ENCODE peak calls at places on chromosomes 3 and 15, in four cellular contexts. X is CD8-positive, alpha-beta T cell; K is tibial artery; P is breast epithelium. T is an unnamed sample.

GRCh38 chr3:115562636-115563267 is 60.6 kb upstream of the GAP43 start:
- DNase-seq in X (no peak), K (no peak), P (no peak), T (no peak)

GRCh38 chr15:55527150-55527549 is 19.1 kb upstream of the DNAAF4 start:
- DNase-seq in X (no peak), K (no peak), P (no peak), T (no peak)

GRCh38 chr3:46913644-46914043 is 36.1 kb downstream of the PTH1R start:
- DNase-seq in X (no peak), K (peak), P (peak), T (peak)

GRCh38 chr3:14204605-14205284 is 26.1 kb downstream of the LSM3 start:
- DNase-seq in X (no peak), K (peak), P (no peak), T (no peak)

GRCh38 chr3:101643861-101644613 is 32.9 kb downstream of the ZBTB11 start:
- DNase-seq in X (peak), K (no peak), P (no peak), T (no peak)

GRCh38 chr3:188936597-188937107 is 235.1 kb upstream of the TPRG1 start:
- DNase-seq in X (no peak), K (no peak), P (no peak), T (no peak)

GRCh38 chr15:40769310-40770146 is at the start of gene C15orf62:
- DNase-seq in X (peak), K (peak), P (peak), T (peak)

GRCh38 chr3:170905862-170906261 is 2.6 kb downstream of the EIF5A2 start:
- DNase-seq in X (no peak), K (no peak), P (no peak), T (no peak)

GRCh38 chr3:174376346-174376745 is 482.8 kb upstream of the NAALADL2 start:
- DNase-seq in X (no peak), K (no peak), P (no peak), T (no peak)

GRCh38 chr15:65909831-65910230 is 40.5 kb downstream of the RAB11A start:
- DNase-seq in X (no peak), K (no peak), P (no peak), T (no peak)

GRCh38 chr3:16601539-16602005 is 3.7 kb downstream of the DAZL start:
- DNase-seq in X (no peak), K (no peak), P (no peak), T (no peak)

GRCh38 chr15:80991446-80991845 is 1.8 kb upstream of the MESD start:
- DNase-seq in X (no peak), K (peak), P (no peak), T (no peak)

GRCh38 chr3:174620138-174620537 is 239.0 kb upstream of the NAALADL2 start:
- DNase-seq in X (no peak), K (no peak), P (no peak), T (no peak)

GRCh38 chr3:141769171-141769894 is 6.1 kb downstream of the GRK7 start:
- DNase-seq in X (no peak), K (no peak), P (no peak), T (no peak)

GRCh38 chr15:61524091-61524490 is 295.0 kb upstream of the RORA start:
- DNase-seq in X (no peak), K (no peak), P (no peak), T (no peak)

GRCh38 chr3:15633766-15634588 is 32.4 kb downstream of the BTD start:
- DNase-seq in X (no peak), K (no peak), P (no peak), T (no peak)

GRCh38 chr15:39629906-39630305 is 49.0 kb downstream of the THBS1 start:
- DNase-seq in X (no peak), K (no peak), P (no peak), T (no peak)

GRCh38 chr3:196596355-196596754 is 27.9 kb downstream of the FBXO45 start:
- DNase-seq in X (no peak), K (no peak), P (no peak), T (no peak)

GRCh38 chr15:63473749-63473998 is 30.7 kb upstream of the USP3 start:
- DNase-seq in X (no peak), K (no peak), P (no peak), T (no peak)

GRCh38 chr3:142366434-142366833 is 81.4 kb downstream of the XRN1 start:
- DNase-seq in X (no peak), K (no peak), P (no peak), T (no peak)

GRCh38 chr15:31360158-31360561 is 33.5 kb downstream of the KLF13 start:
- DNase-seq in X (no peak), K (no peak), P (no peak), T (no peak)

GRCh38 chr15:31361764-31362120 is 35.1 kb downstream of the KLF13 start:
- DNase-seq in X (no peak), K (no peak), P (no peak), T (no peak)

GRCh38 chr15:31360843-31361763 is 34.5 kb downstream of the KLF13 start:
- DNase-seq in X (peak), K (no peak), P (no peak), T (peak)

GRCh38 chr15:31362886-31363285 is 36.3 kb downstream of the KLF13 start:
- DNase-seq in X (no peak), K (no peak), P (no peak), T (no peak)

DNA sequence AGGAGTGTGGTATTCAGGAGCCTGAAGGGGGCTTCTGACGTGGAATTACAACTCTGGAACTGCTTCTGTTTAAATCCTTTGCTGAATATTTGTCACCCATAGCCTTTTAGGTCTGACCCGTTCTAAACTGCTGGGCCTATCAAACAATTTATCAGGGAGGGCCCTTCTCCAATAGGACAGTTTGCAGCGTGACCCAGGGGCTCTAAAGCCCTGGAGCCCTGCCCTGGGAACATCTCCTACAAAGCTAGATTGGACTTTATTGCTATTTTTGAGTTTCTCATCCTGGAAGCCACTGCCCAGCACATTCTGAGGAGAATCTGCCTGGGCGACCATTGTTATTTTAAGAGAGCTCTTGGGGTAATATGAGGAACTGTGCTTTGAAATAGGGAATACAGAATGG is 35.5 kb downstream of the KLF13 start:
- DNase-seq in X (no peak), K (no peak), P (no peak), T (no peak)
- H3K27ac ChIP-seq in X (peak), K (no peak), P (peak), T (peak)

DNA sequence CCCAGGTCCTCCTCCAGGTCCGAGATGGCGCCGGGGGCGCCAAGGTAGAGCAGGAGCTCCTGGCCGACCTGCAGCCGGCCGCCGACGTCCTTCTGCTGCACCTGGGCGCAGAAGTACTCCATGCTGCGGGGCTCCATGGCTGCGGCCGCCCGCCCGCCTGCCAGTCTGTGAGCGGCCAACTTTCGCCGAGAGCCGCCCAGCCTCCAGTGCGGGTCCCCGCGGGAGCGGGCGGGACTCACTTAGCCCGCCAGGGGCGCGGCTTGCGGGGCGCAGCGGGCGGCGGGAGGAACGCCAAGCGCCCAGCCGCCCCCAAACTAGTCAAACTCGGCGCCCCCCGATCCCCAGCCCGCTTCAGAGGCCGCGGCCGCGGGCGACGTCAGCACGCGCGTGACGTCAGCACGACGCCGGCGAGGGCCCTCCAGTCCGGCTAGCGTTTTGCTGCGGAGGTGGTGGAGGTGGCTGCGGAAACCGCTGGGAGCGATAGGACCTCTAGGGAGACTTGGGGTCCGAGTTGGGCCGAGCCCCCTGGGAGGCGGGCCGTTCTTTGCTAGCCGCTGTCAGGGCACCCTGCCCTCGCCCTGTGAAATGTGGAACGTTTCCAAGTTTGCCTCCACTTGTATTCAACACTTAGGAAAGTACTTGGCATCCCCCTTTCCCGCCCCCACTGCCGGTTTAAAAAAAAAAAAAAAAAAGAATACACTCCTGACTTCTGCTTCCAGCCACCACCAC is at the start of gene CLASP2:
- DNase-seq in X (peak), K (peak), P (peak), T (peak)
- TF ChIP-seq CTCF in X (no peak), K (peak), P (no peak), T (peak)

DNA sequence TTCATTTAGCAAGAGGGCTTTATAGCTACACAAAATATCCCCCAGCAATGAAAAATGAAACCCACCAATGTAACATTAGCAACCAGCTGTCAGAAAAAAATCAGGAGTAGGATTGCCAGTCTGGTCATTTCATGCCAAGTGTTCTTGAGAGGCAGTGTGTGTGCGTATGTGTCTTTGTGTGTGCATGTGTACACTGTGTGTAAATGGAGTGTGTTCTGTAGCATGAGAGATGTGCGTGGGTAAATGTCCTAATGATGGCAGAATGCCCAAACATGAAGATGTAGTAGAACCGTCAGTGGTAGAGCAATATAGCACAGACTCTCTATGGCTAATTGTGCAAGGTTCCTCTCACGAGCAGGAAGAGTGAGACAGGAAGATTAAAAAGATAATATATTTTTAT is 1038.9 kb downstream of the IGSF11 start:
- DNase-seq in X (no peak), K (no peak), P (no peak), T (no peak)
- H3K4me3 ChIP-seq in X (no peak), K (no peak), P (no peak), T (no peak)

GRCh38 chr3:153343988-153344782 is 182.2 kb downstream of the RAP2B start:
- DNase-seq in X (no peak), K (no peak), P (no peak), T (no peak)

GRCh38 chr3:153338487-153338886 is 176.5 kb downstream of the RAP2B start:
- DNase-seq in X (no peak), K (no peak), P (no peak), T (no peak)

GRCh38 chr3:153339065-153339464 is 177.0 kb downstream of the RAP2B start:
- DNase-seq in X (no peak), K (no peak), P (no peak), T (no peak)
- H3K27ac ChIP-seq in X (no peak), K (no peak), P (peak), T (no peak)

DNA sequence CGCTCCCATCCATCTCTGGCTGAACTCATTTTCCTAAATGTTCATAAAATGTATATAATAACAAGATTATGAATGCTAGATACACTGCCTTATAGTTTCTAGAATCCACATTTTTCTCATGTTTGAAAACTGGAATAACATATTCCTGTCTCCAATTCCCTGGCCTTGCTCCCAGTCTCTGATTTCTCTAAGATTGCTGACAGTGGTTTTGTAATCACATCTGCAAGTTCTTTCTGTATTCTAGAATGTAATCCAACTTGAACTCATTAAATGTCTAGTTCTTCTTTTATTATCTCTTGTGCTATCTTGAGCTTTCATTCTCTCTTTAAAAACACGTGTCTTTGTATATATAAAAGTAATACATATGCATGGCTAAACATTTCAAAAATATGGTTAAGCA is 215.2 kb upstream of the ADAMTS9 start:
- DNase-seq in X (no peak), K (no peak), P (no peak), T (no peak)
- TF ChIP-seq CTCF in X (no peak), K (no peak), P (no peak), T (no peak)

GRCh38 chr3:185933374-185933950 is 4.4 kb downstream of the TRA2B start:
- DNase-seq in X (no peak), K (no peak), P (no peak), T (no peak)
- H3K4me3 ChIP-seq in X (peak), K (peak), P (peak), T (no peak)

DNA sequence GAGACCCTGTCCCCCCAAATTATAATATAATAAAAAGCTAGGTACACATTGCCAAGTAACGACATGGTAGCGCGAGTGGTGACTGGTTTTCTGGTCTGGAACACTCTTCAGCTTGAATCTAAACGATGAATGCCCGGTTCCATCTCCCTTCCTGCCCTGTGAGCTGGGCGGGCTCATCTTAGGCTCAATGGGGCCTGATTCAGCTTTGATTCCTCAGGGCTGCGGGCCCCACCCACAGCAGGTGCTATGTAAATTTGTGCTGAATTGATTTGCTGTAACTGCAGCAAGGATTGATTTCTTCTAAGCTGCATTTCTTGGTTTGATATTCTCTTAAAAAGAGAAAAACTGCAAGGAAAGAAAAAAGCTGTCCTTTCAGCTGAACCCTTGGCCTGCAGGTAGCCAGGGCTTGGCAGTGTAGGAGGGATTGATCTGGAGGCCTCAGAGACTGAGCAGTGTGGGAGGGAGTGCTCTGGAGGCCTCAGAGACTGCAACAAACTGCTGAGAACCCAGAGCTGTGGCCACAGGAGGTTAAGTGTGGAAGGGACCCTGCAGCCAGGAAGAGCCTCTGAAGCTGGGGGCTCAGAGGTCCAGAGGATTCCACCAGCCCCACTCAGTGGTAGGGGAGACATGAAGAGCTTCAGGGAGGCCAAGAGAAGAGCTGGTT is 231.6 kb downstream of the XXYLT1 start:
- DNase-seq in X (no peak), K (no peak), P (no peak), T (no peak)
- H3K27ac ChIP-seq in X (no peak), K (no peak), P (no peak), T (no peak)